ENCODE peak calls at places on chromosomes 1 and 21, in nine cellular contexts. U is lower lobe of right lung, F is AG04449, P is HepG2, C is psoas muscle, S is heart left ventricle, N is BJ, L is fibroblast of mammary gland, D is GM13976. W is an unnamed sample.

GRCh38 chr21:34598931-34599400 is 15.9 kb downstream of the RCAN1 start:
- DNase-seq in U (no peak), F (no peak), P (no peak), C (no peak), S (no peak), N (no peak), L (peak), D (no peak), W (no peak)

GRCh38 chr1:65469889-65470340 is 49.4 kb downstream of the LEPR start:
- DNase-seq in U (no peak), F (no peak), P (peak), C (no peak), S (no peak), N (no peak), L (no peak), D (no peak), W (peak)

GRCh38 chr1:156705321-156705917 is at the start of gene CRABP2:
- DNase-seq in U (peak), F (no peak), P (no peak), C (peak), S (peak), N (no peak), L (peak), D (no peak), W (peak)

GRCh38 chr1:182990413-182991144 is 32.6 kb upstream of the LAMC1 start:
- DNase-seq in U (no peak), F (no peak), P (no peak), C (no peak), S (no peak), N (peak), L (peak), D (no peak), W (peak)

GRCh38 chr1:228350831-228351781 is 55.5 kb downstream of the TRIM11 start:
- DNase-seq in U (peak), F (no peak), P (no peak), C (peak), S (peak), N (no peak), L (no peak), D (no peak), W (no peak)

GRCh38 chr1:24415910-24416665 is 486 bp downstream of the NIPAL3 start:
- DNase-seq in U (peak), F (no peak), P (no peak), C (no peak), S (peak), N (no peak), L (no peak), D (no peak), W (peak)

GRCh38 chr21:27681841-27682240 is 715.0 kb upstream of the ADAMTS5 start:
- DNase-seq in U (no peak), F (no peak), P (no peak), C (no peak), S (no peak), N (no peak), L (peak), D (no peak), W (peak)

GRCh38 chr1:111882986-111883560 is 106.4 kb downstream of the KCND3 start:
- DNase-seq in U (no peak), F (no peak), P (no peak), C (no peak), S (no peak), N (no peak), L (no peak), D (no peak), W (no peak)

GRCh38 chr1:151485685-151486255 is 25.4 kb upstream of the CGN start:
- DNase-seq in U (no peak), F (no peak), P (peak), C (no peak), S (no peak), N (no peak), L (no peak), D (no peak), W (peak)
- TF ChIP-seq CTCF in U (no peak), F (no peak), P (no peak), C (no peak), S (no peak), N (no peak), L (no peak), D (no peak), W (no peak)

GRCh38 chr1:157739229-157739901 is 37.6 kb downstream of the FCRL2 start:
- DNase-seq in U (no peak), F (no peak), P (no peak), C (no peak), S (no peak), N (no peak), L (no peak), D (no peak), W (no peak)
- TF ChIP-seq CTCF in U (no peak), F (no peak), P (no peak), C (no peak), S (no peak), N (no peak), L (no peak), D (no peak), W (no peak)

DNA sequence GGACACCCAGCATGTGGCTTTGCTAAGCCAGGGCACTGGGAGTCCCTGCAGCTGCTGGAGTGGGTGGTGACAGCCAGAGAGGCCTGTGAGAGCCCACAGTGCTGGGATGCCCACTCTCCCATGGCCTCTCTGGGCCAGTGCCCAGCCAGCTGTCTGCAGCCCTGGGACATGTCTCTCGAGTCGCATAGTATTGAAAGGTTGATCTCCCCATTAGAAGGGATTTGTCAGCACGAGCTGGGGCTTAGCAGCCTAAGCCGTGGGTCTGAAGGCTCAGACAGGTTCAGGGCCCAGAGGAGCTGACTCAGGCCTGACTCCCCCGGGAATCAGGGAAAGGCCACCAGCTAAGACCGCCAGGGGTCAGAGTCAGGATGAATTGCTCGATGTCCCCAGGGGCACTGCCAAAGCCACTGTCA is 53.5 kb downstream of the FOXD2 start:
- DNase-seq in U (no peak), F (no peak), P (no peak), C (no peak), S (peak), N (no peak), L (no peak), D (no peak), W (no peak)
- TF ChIP-seq CTCF in U (no peak), F (no peak), P (no peak), C (no peak), S (no peak), N (no peak), L (no peak), D (no peak), W (no peak)

GRCh38 chr1:107851418-107851817 is 113.6 kb downstream of the VAV3 start:
- DNase-seq in U (no peak), F (no peak), P (no peak), C (no peak), S (no peak), N (no peak), L (no peak), D (no peak), W (no peak)
- TF ChIP-seq CTCF in U (no peak), F (no peak), P (no peak), C (no peak), S (no peak), N (no peak), L (no peak), D (no peak), W (no peak)

GRCh38 chr1:150619576-150620509 is 9.6 kb downstream of the ENSA start:
- DNase-seq in U (no peak), F (no peak), P (no peak), C (no peak), S (peak), N (no peak), L (peak), D (no peak), W (peak)
- TF ChIP-seq CTCF in U (peak), F (peak), P (peak), C (peak), S (peak), N (peak), L (peak), D (no peak), W (peak)

DNA sequence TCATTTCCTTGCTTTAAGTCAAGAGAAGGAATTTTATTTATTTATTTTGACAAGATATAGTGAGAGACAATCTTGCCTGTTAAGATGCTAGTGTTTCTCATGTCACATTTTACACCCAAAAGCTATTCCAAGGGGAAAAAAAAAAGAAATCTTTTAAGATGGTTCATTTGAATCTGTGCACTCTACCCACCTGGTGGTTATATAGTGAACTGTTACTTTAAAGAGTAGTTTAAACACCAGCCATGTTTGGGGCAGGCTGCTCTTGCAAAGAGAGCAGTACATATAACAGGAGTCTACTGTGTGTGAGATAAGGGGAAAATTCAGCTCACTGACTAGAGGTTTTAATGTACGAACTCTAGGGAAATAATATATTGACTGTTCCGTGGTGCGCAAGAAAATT is 3.3 kb upstream of the ELAVL4 start:
- DNase-seq in U (no peak), F (no peak), P (no peak), C (no peak), S (no peak), N (no peak), L (no peak), D (no peak), W (no peak)
- TF ChIP-seq CTCF in U (no peak), F (no peak), P (no peak), C (no peak), S (no peak), N (no peak), L (peak), D (no peak), W (peak)

DNA sequence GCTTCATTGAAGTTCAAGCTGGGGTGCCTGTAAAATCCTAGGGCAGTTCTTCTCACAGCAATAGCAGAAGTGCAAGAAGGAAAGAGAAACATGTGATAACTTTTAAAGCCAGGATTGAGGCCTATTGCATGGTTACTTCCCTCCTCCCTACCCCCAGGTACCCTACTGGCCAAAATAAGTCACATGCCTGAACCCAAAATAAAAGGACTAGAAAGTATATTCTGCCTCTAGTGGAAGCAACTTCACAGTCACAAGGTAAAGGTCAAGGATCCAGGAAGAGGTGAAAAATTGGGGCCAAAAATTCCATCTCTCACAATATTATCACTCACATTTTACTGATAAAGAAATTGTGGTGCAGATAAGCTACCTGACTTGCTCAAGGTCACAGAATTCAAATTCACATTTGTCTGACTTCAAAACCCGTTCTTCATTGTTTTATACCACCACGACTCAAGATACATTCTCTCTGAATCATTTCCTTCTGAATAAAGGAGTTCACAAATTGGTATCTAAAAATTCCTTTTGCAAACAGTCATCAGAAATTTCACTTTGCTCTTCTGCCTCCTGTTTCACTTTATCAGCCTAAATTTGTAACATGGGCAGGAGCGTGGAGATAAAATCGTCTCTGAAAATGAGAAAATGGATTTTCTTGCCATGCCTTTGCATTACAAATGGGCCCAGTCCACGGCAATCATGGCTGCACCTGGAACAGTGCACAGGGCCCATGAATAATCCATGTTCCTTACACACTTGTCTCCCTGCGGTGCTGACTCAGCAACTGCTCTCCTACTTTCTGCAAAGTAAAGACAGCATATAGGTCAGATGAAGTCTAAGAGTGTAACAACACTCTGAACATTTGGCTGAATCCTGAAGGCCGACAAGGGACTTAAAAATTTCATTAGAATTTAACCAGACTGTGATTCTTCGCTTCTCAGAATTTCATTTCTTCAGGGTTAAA is 485.3 kb upstream of the NFIA start:
- DNase-seq in U (no peak), F (no peak), P (no peak), C (no peak), S (no peak), N (no peak), L (peak), D (no peak), W (peak)
- TF ChIP-seq CTCF in U (no peak), F (no peak), P (no peak), C (no peak), S (no peak), N (no peak), L (no peak), D (no peak), W (peak)

GRCh38 chr21:37658121-37658993 is 257.9 kb downstream of the KCNJ6 start:
- DNase-seq in U (no peak), F (no peak), P (no peak), C (no peak), S (no peak), N (no peak), L (peak), D (peak), W (peak)

GRCh38 chr21:37660709-37661108 is 255.5 kb downstream of the KCNJ6 start:
- DNase-seq in U (no peak), F (no peak), P (no peak), C (no peak), S (no peak), N (no peak), L (no peak), D (no peak), W (no peak)

GRCh38 chr21:37659874-37660273 is 256.4 kb downstream of the KCNJ6 start:
- DNase-seq in U (no peak), F (no peak), P (no peak), C (no peak), S (no peak), N (no peak), L (no peak), D (no peak), W (no peak)

GRCh38 chr21:37656899-37657298 is 259.4 kb downstream of the KCNJ6 start:
- DNase-seq in U (no peak), F (no peak), P (no peak), C (no peak), S (no peak), N (no peak), L (no peak), D (no peak), W (no peak)

DNA sequence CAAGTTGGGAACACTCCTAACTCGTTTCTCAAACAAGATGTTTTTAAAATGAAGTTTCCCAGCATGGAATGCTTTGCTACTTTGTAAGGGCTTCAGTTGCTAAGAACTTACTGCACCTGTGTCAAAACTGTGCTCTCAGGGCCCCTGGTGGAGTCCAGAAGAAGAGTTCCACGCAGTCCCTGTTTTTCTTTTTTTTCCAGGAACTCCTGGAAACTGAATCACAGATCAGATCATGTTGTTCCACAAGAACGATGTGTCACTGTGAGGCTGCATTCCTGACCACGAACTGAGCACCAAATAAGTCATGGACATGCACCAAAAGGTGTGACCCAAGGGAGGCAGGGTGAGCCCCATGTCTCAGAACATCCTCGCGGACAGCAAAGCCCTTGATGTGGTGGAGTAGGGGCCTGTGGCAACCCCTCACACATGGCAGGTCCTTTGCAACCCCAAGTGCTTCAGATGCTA is 257.2 kb downstream of the KCNJ6 start:
- DNase-seq in U (no peak), F (peak), P (no peak), C (peak), S (no peak), N (peak), L (peak), D (no peak), W (peak)
- TF ChIP-seq CTCF in U (peak), F (no peak), P (no peak), C (peak), S (peak), N (peak), L (peak), D (no peak), W (peak)